ENCODE peak calls at places on chromosomes 12 and 14, in five cellular contexts. One of them, this sample, is unnamed. For H3K27me3, the result is how much of the 10 kb centered on the place peaks cover.

GRCh38 chr12:51334774-51335173 is 10.8 kb upstream of the BIN2 start:
- DNase-seq in right lobe of liver: no peak
- DNase-seq in heart right ventricle: no peak
- DNase-seq in adrenal gland: no peak
- DNase-seq in neural progenitor cell: no peak
- DNase-seq in this sample: no peak

GRCh38 chr14:69034612-69035262 is 55.6 kb upstream of the ACTN1 start:
- DNase-seq in right lobe of liver: no peak
- DNase-seq in heart right ventricle: no peak
- DNase-seq in adrenal gland: no peak
- DNase-seq in neural progenitor cell: no peak
- DNase-seq in this sample: no peak

GRCh38 chr12:51926718-51927117 is 19.4 kb downstream of the ACVRL1 start:
- DNase-seq in right lobe of liver: peak
- DNase-seq in heart right ventricle: no peak
- DNase-seq in adrenal gland: no peak
- DNase-seq in neural progenitor cell: no peak
- DNase-seq in this sample: no peak

GRCh38 chr12:68119724-68120211 is 39.8 kb downstream of the IFNG start:
- DNase-seq in right lobe of liver: no peak
- DNase-seq in heart right ventricle: no peak
- DNase-seq in adrenal gland: no peak
- DNase-seq in neural progenitor cell: no peak
- DNase-seq in this sample: no peak

GRCh38 chr12:100168562-100168961 is 25.9 kb upstream of the BLTP3B start:
- DNase-seq in right lobe of liver: peak
- DNase-seq in heart right ventricle: no peak
- DNase-seq in adrenal gland: no peak
- DNase-seq in neural progenitor cell: no peak
- DNase-seq in this sample: no peak

GRCh38 chr14:45785240-45785639 is 532.2 kb upstream of the MIS18BP1 start:
- DNase-seq in right lobe of liver: no peak
- DNase-seq in heart right ventricle: no peak
- DNase-seq in adrenal gland: no peak
- DNase-seq in neural progenitor cell: no peak
- DNase-seq in this sample: no peak

GRCh38 chr12:89160716-89161123 is 191.6 kb downstream of the DUSP6 start:
- DNase-seq in right lobe of liver: no peak
- DNase-seq in heart right ventricle: peak
- DNase-seq in adrenal gland: peak
- DNase-seq in neural progenitor cell: no peak
- DNase-seq in this sample: peak

GRCh38 chr12:15956413-15957185 is 45.5 kb downstream of the DERA start:
- DNase-seq in right lobe of liver: no peak
- DNase-seq in heart right ventricle: no peak
- DNase-seq in adrenal gland: no peak
- DNase-seq in neural progenitor cell: no peak
- DNase-seq in this sample: no peak

GRCh38 chr12:110848524-110848923 is 1.7 kb downstream of the CCDC63 start:
- DNase-seq in right lobe of liver: no peak
- DNase-seq in heart right ventricle: no peak
- DNase-seq in adrenal gland: no peak
- DNase-seq in neural progenitor cell: no peak
- DNase-seq in this sample: no peak

GRCh38 chr12:53575502-53576264 is 50.5 kb downstream of the ATF7 start:
- DNase-seq in right lobe of liver: no peak
- DNase-seq in heart right ventricle: no peak
- DNase-seq in adrenal gland: no peak
- DNase-seq in neural progenitor cell: no peak
- DNase-seq in this sample: no peak

GRCh38 chr12:119204137-119204536 is 25.4 kb downstream of the HSPB8 start:
- DNase-seq in right lobe of liver: no peak
- DNase-seq in heart right ventricle: no peak
- DNase-seq in adrenal gland: no peak
- DNase-seq in neural progenitor cell: no peak
- DNase-seq in this sample: no peak

GRCh38 chr12:54369597-54370217 is 5.4 kb upstream of the GPR84 start:
- DNase-seq in right lobe of liver: no peak
- DNase-seq in heart right ventricle: no peak
- DNase-seq in adrenal gland: no peak
- DNase-seq in neural progenitor cell: no peak
- DNase-seq in this sample: no peak

GRCh38 chr12:49050507-49051372 is 9.9 kb downstream of the KMT2D start:
- DNase-seq in right lobe of liver: no peak
- DNase-seq in heart right ventricle: no peak
- DNase-seq in adrenal gland: no peak
- DNase-seq in neural progenitor cell: no peak
- DNase-seq in this sample: no peak

GRCh38 chr12:23827353-23827752 is 122.1 kb downstream of the SOX5 start:
- DNase-seq in right lobe of liver: no peak
- DNase-seq in heart right ventricle: no peak
- DNase-seq in adrenal gland: no peak
- DNase-seq in neural progenitor cell: no peak
- DNase-seq in this sample: no peak

GRCh38 chr14:21525571-21525970 is 575 bp downstream of the SALL2 start:
- DNase-seq in right lobe of liver: no peak
- DNase-seq in heart right ventricle: no peak
- DNase-seq in adrenal gland: no peak
- DNase-seq in neural progenitor cell: peak
- DNase-seq in this sample: no peak

GRCh38 chr12:106986625-106987389 is at the start of gene MTERF2:
- DNase-seq in right lobe of liver: peak
- DNase-seq in heart right ventricle: peak
- DNase-seq in adrenal gland: peak
- DNase-seq in neural progenitor cell: peak
- DNase-seq in this sample: peak

GRCh38 chr12:106982229-106982628 is 4.7 kb downstream of the MTERF2 start:
- DNase-seq in right lobe of liver: no peak
- DNase-seq in heart right ventricle: no peak
- DNase-seq in adrenal gland: no peak
- DNase-seq in neural progenitor cell: no peak
- DNase-seq in this sample: no peak

GRCh38 chr12:106986135-106986534 is 811 bp downstream of the MTERF2 start:
- DNase-seq in right lobe of liver: no peak
- DNase-seq in heart right ventricle: no peak
- DNase-seq in adrenal gland: no peak
- DNase-seq in neural progenitor cell: no peak
- DNase-seq in this sample: no peak

GRCh38 chr12:106985479-106985878 is 1.5 kb downstream of the MTERF2 start:
- DNase-seq in right lobe of liver: no peak
- DNase-seq in heart right ventricle: no peak
- DNase-seq in adrenal gland: no peak
- DNase-seq in neural progenitor cell: peak
- DNase-seq in this sample: no peak

DNA sequence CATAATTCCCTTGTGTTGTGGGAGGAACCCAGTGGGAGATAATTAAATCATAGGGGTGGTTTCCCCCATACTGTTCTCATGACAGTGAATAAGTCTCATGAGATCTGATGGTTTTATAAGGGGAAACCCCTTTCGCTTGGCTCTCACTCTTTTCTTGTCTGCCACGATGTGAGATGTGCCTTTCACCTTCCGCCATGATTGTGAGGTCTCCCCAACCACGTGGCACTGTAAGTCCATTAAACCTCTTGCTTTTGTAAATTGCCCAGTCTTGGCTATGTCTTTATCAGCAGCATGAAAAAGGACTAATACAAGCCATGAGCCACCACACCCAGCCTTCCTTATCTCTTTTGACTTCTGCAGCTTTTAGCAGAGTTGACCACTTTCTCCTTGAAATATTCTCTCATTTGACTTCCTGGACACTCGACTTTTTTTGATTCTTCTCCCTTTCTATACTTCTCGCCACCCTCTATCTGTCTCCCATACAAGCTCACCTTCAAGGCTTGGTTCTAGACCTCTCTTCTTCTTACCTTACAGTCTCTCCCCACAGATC is 2.3 kb downstream of the MTERF2 start:
- DNase-seq in right lobe of liver: no peak
- DNase-seq in heart right ventricle: no peak
- DNase-seq in adrenal gland: no peak
- DNase-seq in neural progenitor cell: no peak
- DNase-seq in this sample: no peak
- H3K4me3 ChIP-seq in right lobe of liver: no peak
- H3K4me3 ChIP-seq in heart right ventricle: no peak
- H3K4me3 ChIP-seq in adrenal gland: no peak
- H3K4me3 ChIP-seq in neural progenitor cell: no peak
- H3K4me3 ChIP-seq in this sample: no peak

GRCh38 chr14:31283153-31283552 is 75.6 kb upstream of the HECTD1 start:
- DNase-seq in right lobe of liver: no peak
- DNase-seq in heart right ventricle: no peak
- DNase-seq in adrenal gland: no peak
- DNase-seq in neural progenitor cell: no peak
- DNase-seq in this sample: no peak

GRCh38 chr14:31291210-31291609 is 83.6 kb upstream of the HECTD1 start:
- DNase-seq in right lobe of liver: no peak
- DNase-seq in heart right ventricle: no peak
- DNase-seq in adrenal gland: no peak
- DNase-seq in neural progenitor cell: no peak
- DNase-seq in this sample: no peak

GRCh38 chr14:31283568-31284252 is 76.1 kb upstream of the HECTD1 start:
- DNase-seq in right lobe of liver: no peak
- DNase-seq in heart right ventricle: no peak
- DNase-seq in adrenal gland: no peak
- DNase-seq in neural progenitor cell: no peak
- DNase-seq in this sample: no peak

GRCh38 chr14:31287294-31287972 is 79.8 kb upstream of the HECTD1 start:
- DNase-seq in right lobe of liver: no peak
- DNase-seq in heart right ventricle: no peak
- DNase-seq in adrenal gland: no peak
- DNase-seq in neural progenitor cell: no peak
- DNase-seq in this sample: no peak

DNA sequence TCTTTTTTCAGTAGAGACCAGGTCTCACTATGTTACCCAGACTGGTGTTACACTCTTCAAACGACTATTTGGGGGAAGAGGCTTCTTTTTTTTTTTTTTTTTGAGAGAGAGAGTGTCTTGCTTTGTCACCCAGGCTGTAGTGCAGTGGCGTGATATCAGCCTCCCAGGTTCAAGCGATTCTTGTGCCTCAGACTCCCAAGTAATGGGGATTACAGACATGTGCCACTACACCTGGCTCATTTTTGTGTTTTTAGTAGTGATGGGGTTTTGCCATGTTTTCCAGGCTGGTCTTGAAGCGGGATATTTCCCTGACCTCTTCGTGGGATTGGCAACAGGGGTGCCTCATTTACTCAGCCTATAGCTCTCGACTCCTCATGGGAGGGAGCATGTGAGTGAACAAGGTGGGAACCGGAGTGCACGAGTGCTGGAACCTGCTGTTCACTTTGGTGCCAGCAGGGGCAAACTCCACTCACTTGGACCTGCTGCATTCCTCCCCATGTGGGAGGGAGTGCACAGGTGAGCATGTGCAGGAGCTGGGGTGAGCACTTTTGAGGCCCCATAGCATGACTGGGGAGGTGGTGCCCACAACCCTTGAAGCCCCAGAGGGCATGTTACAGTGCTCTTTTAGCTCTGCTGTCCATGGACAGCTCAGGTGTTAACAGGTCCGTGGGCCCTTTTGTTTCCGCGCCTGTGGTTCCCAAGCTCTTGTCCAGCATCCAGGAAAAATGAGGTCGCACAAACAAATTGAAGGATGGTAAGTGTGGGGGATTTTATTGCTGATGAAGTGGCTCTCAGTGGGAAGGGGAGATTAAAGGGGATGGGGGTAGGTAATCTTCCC is 79.1 kb upstream of the HECTD1 start:
- DNase-seq in right lobe of liver: no peak
- DNase-seq in heart right ventricle: no peak
- DNase-seq in adrenal gland: no peak
- DNase-seq in neural progenitor cell: peak
- DNase-seq in this sample: no peak
- TF ChIP-seq CTCF in right lobe of liver: peak
- TF ChIP-seq CTCF in heart right ventricle: peak
- TF ChIP-seq CTCF in adrenal gland: peak
- TF ChIP-seq CTCF in neural progenitor cell: peak
- TF ChIP-seq CTCF in this sample: peak

GRCh38 chr12:125254856-125255255 is 189.6 kb downstream of the AACS start:
- DNase-seq in right lobe of liver: no peak
- DNase-seq in heart right ventricle: no peak
- DNase-seq in adrenal gland: no peak
- DNase-seq in neural progenitor cell: no peak
- DNase-seq in this sample: no peak

GRCh38 chr12:125259525-125259924 is 194.3 kb downstream of the AACS start:
- DNase-seq in right lobe of liver: no peak
- DNase-seq in heart right ventricle: no peak
- DNase-seq in adrenal gland: no peak
- DNase-seq in neural progenitor cell: no peak
- DNase-seq in this sample: no peak

DNA sequence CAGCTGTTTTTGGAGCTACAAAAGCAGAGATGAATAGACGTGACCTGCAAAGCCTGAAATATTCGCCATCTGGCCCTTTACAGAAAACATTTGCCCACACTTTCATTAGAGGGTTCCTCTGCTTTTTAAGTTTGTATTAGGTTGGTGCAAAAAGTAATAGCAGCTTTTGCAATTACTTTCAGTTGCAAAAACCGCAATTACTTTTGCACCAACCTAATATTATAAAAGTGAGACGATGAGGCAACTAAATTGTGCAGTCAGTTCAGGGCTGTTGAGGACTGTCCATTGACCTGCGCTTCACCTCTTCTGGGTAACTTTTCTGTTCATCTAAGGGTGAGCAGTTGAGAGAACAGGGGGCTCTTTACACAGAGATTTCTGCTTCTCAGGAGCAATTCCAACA is 191.3 kb downstream of the AACS start:
- DNase-seq in right lobe of liver: no peak
- DNase-seq in heart right ventricle: no peak
- DNase-seq in adrenal gland: no peak
- DNase-seq in neural progenitor cell: no peak
- DNase-seq in this sample: no peak
- H3K27me3 ChIP-seq in right lobe of liver: under half
- H3K27me3 ChIP-seq in heart right ventricle: under half
- H3K27me3 ChIP-seq in adrenal gland: under half
- H3K27me3 ChIP-seq in neural progenitor cell: under half
- H3K27me3 ChIP-seq in this sample: under half

DNA sequence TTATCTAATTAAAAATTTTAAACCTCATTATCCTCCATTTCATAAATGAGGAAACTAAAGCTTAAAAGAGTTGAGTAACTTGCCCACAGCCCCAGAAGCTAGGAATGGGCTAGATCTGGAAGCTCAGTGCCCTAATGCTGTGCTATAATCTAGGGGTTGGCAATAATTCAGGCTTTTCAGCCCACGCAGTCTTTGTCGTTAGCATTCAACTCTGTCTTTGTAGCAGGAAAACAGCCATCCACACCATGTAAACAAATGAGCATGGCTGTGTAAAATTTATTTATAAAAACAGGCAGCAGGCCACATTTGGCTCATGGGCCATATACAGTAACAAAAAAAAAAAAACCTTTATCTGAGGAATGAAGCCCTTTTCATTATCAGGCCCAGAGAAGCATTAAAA is 92.4 kb upstream of the OVCH1 start:
- DNase-seq in right lobe of liver: no peak
- DNase-seq in heart right ventricle: no peak
- DNase-seq in adrenal gland: no peak
- DNase-seq in neural progenitor cell: no peak
- DNase-seq in this sample: no peak
- H3K4me3 ChIP-seq in right lobe of liver: no peak
- H3K4me3 ChIP-seq in heart right ventricle: no peak
- H3K4me3 ChIP-seq in adrenal gland: no peak
- H3K4me3 ChIP-seq in neural progenitor cell: no peak
- H3K4me3 ChIP-seq in this sample: no peak

GRCh38 chr14:95500772-95501401 is 15.6 kb downstream of the SYNE3 start:
- DNase-seq in right lobe of liver: no peak
- DNase-seq in heart right ventricle: no peak
- DNase-seq in adrenal gland: peak
- DNase-seq in neural progenitor cell: no peak
- DNase-seq in this sample: peak
- TF ChIP-seq CTCF in right lobe of liver: no peak
- TF ChIP-seq CTCF in heart right ventricle: no peak
- TF ChIP-seq CTCF in adrenal gland: no peak
- TF ChIP-seq CTCF in neural progenitor cell: no peak
- TF ChIP-seq CTCF in this sample: no peak

GRCh38 chr14:104937161-104937560 is 12.5 kb downstream of the PLD4 start:
- DNase-seq in right lobe of liver: no peak
- DNase-seq in heart right ventricle: no peak
- DNase-seq in adrenal gland: no peak
- DNase-seq in neural progenitor cell: no peak
- DNase-seq in this sample: no peak
- H3K27me3 ChIP-seq in right lobe of liver: under half
- H3K27me3 ChIP-seq in heart right ventricle: under half
- H3K27me3 ChIP-seq in adrenal gland: under half
- H3K27me3 ChIP-seq in neural progenitor cell: half or more
- H3K27me3 ChIP-seq in this sample: under half

This sample was measured in BJ.